ENCODE peak calls at places on chromosomes 7 and 10, in nine cellular contexts. H, F, V, T, E, O, B, A and D are unnamed samples.

GRCh38 chr10:52486840-52487611 is 172.9 kb downstream of the DKK1 start:
- DNase-seq in E (no peak), V (no peak), B (no peak), H (no peak), T (peak), A (no peak), F (no peak), O (no peak), D (peak)

GRCh38 chr7:77759294-77759889 is 38.8 kb downstream of the TMEM60 start:
- DNase-seq in T (peak), E (no peak), A (peak), H (no peak), F (no peak), B (peak), V (no peak), O (peak), D (peak)

GRCh38 chr10:12010353-12010752 is 32.3 kb downstream of the UPF2 start:
- DNase-seq in B (no peak), V (no peak), A (no peak), F (no peak), H (no peak), E (no peak), O (no peak), T (no peak), D (no peak)

GRCh38 chr10:114392112-114392835 is 12.0 kb downstream of the AFAP1L2 start:
- DNase-seq in H (peak), E (no peak), B (no peak), A (no peak), T (no peak), F (no peak), O (no peak), V (no peak), D (no peak)

GRCh38 chr10:133216776-133217175 is 13.2 kb upstream of the UTF1 start:
- DNase-seq in H (no peak), E (no peak), F (no peak), V (no peak), O (no peak), B (no peak), T (no peak), A (no peak), D (no peak)

GRCh38 chr10:12445701-12446334 is 96.5 kb downstream of the CAMK1D start:
- DNase-seq in V (no peak), T (no peak), O (no peak), H (no peak), A (peak), F (no peak), B (no peak), E (no peak), D (no peak)

GRCh38 chr7:50721661-50722259 is 60.9 kb downstream of the GRB10 start:
- DNase-seq in F (no peak), H (no peak), V (no peak), A (no peak), B (no peak), O (no peak), E (no peak), T (no peak), D (no peak)

GRCh38 chr7:1246170-1246870 is 13.6 kb downstream of the UNCX start:
- DNase-seq in T (no peak), A (no peak), E (no peak), O (no peak), H (no peak), F (no peak), V (no peak), B (no peak), D (no peak)

GRCh38 chr10:121566755-121567154 is 31.5 kb downstream of the FGFR2 start:
- DNase-seq in O (no peak), V (no peak), T (no peak), H (no peak), A (no peak), B (no peak), E (no peak), F (no peak), D (no peak)

GRCh38 chr7:34928052-34928451 is 109.2 kb downstream of the DPY19L1 start:
- DNase-seq in H (no peak), E (no peak), O (no peak), A (peak), T (no peak), V (no peak), F (no peak), B (peak), D (peak)

GRCh38 chr7:77306231-77307067 is 106.8 kb upstream of the FGL2 start:
- DNase-seq in E (no peak), V (no peak), H (no peak), A (no peak), T (no peak), B (no peak), O (no peak), F (no peak), D (no peak)

GRCh38 chr10:44051584-44052385 is 333.1 kb downstream of the CXCL12 start:
- DNase-seq in E (no peak), A (no peak), T (peak), O (no peak), F (no peak), H (no peak), B (peak), V (peak), D (peak)

GRCh38 chr7:28615091-28615490 is 202.8 kb downstream of the CREB5 start:
- DNase-seq in E (no peak), B (no peak), O (no peak), V (no peak), T (no peak), F (no peak), H (no peak), A (no peak), D (no peak)

GRCh38 chr7:114156178-114156577 is 237.4 kb upstream of the PPP1R3A start:
- DNase-seq in F (no peak), A (no peak), T (no peak), H (no peak), E (no peak), B (no peak), O (no peak), V (no peak), D (no peak)

GRCh38 chr7:100425347-100425746 is 3.2 kb downstream of the ZCWPW1 start:
- DNase-seq in B (no peak), F (no peak), V (no peak), T (no peak), E (no peak), A (no peak), O (no peak), H (no peak), D (no peak)

GRCh38 chr7:45697576-45698136 is 123.5 kb downstream of the ADCY1 start:
- DNase-seq in A (no peak), H (no peak), B (no peak), T (peak), F (no peak), O (no peak), E (no peak), V (peak), D (peak)

GRCh38 chr10:133114251-133114650 is 26.5 kb downstream of the ADGRA1 start:
- DNase-seq in A (no peak), H (no peak), O (no peak), F (no peak), B (no peak), V (no peak), T (no peak), E (no peak), D (no peak)

GRCh38 chr10:125073996-125074395 is 86.4 kb downstream of the CTBP2 start:
- DNase-seq in B (no peak), V (no peak), T (no peak), H (no peak), E (no peak), O (no peak), A (no peak), F (no peak), D (no peak)

GRCh38 chr7:24395512-24395911 is 111.5 kb downstream of the NPY start:
- DNase-seq in F (no peak), T (no peak), V (no peak), H (no peak), E (no peak), A (no peak), B (no peak), O (no peak), D (no peak)

GRCh38 chr10:97582169-97582568 is 2.0 kb upstream of the HOGA1 start:
- DNase-seq in H (peak), A (no peak), E (no peak), T (no peak), V (no peak), B (no peak), O (no peak), F (no peak), D (no peak)

GRCh38 chr10:71216751-71217265 is 4.4 kb downstream of the UNC5B start:
- DNase-seq in A (no peak), O (no peak), B (no peak), H (no peak), E (peak), T (no peak), F (no peak), V (no peak), D (no peak)

GRCh38 chr10:43942096-43942885 is 293.6 kb upstream of the ZNF32 start:
- DNase-seq in O (no peak), V (peak), F (no peak), A (no peak), E (no peak), H (no peak), T (no peak), B (no peak), D (no peak)

GRCh38 chr7:85023066-85023687 is 163.7 kb downstream of the SEMA3D start:
- DNase-seq in F (no peak), O (no peak), A (peak), E (no peak), B (peak), H (no peak), V (no peak), T (peak), D (no peak)

GRCh38 chr10:89213191-89213808 is 6.2 kb upstream of the CH25H start:
- DNase-seq in T (peak), O (no peak), F (no peak), A (no peak), B (no peak), V (no peak), H (no peak), E (no peak), D (peak)

GRCh38 chr7:42142089-42142488 is 94.9 kb downstream of the GLI3 start:
- DNase-seq in V (peak), A (no peak), O (no peak), E (no peak), T (no peak), H (no peak), F (no peak), B (no peak), D (no peak)

GRCh38 chr10:124912487-124912886 is 29.4 kb upstream of the ZRANB1 start:
- DNase-seq in F (no peak), H (no peak), T (peak), A (no peak), O (no peak), B (no peak), E (peak), V (no peak), D (no peak)

GRCh38 chr7:2978403-2978802 is 65.3 kb downstream of the CARD11 start:
- DNase-seq in T (no peak), F (no peak), H (no peak), A (peak), E (no peak), B (peak), V (no peak), O (peak), D (no peak)

GRCh38 chr10:43226851-43227845 is 39.7 kb downstream of the RASGEF1A start:
- DNase-seq in F (peak), V (no peak), B (peak), H (peak), A (no peak), T (no peak), E (peak), O (no peak), D (no peak)

GRCh38 chr10:110775406-110775805 is 96.3 kb upstream of the PDCD4 start:
- DNase-seq in T (no peak), H (no peak), E (no peak), F (no peak), B (no peak), V (no peak), O (no peak), A (no peak), D (no peak)

GRCh38 chr7:74093671-74094223 is 10.1 kb downstream of the LIMK1 start:
- DNase-seq in T (no peak), O (no peak), H (peak), E (no peak), V (no peak), A (no peak), F (no peak), B (no peak), D (no peak)

GRCh38 chr7:74097937-74098614 is 14.5 kb downstream of the LIMK1 start:
- DNase-seq in H (peak), F (no peak), O (no peak), B (peak), V (no peak), A (no peak), E (no peak), T (peak), D (peak)

GRCh38 chr7:74092964-74093339 is 9.3 kb downstream of the LIMK1 start:
- DNase-seq in O (peak), F (peak), H (peak), V (no peak), E (no peak), A (no peak), T (peak), B (peak), D (no peak)

GRCh38 chr7:74092321-74092963 is 8.8 kb downstream of the LIMK1 start:
- DNase-seq in V (no peak), A (no peak), F (no peak), B (peak), H (peak), E (no peak), T (no peak), O (no peak), D (no peak)

GRCh38 chr7:74094224-74095095 is 10.9 kb downstream of the LIMK1 start:
- DNase-seq in H (peak), T (peak), F (peak), O (peak), A (peak), E (peak), B (peak), V (no peak), D (peak)
- TF ChIP-seq POLR2A in H (no peak), T (no peak), F (no peak), O (peak), A (no peak), E (no peak), B (no peak), V (peak), D (peak)

GRCh38 chr7:4725014-4725951 is 43.2 kb downstream of the FOXK1 start:
- DNase-seq in H (peak), A (peak), E (peak), T (peak), B (peak), O (peak), V (no peak), F (peak), D (peak)
- TF ChIP-seq POLR2A in H (no peak), A (peak), E (peak), T (peak), B (peak), O (no peak), V (no peak), F (peak), D (peak)

GRCh38 chr10:30553625-30554442 is 75.7 kb downstream of the LYZL2 start:
- DNase-seq in H (peak), V (no peak), A (peak), B (peak), T (peak), E (peak), O (no peak), F (peak), D (no peak)
- TF ChIP-seq POLR2A in H (no peak), V (peak), A (peak), B (no peak), T (no peak), E (no peak), O (no peak), F (peak), D (no peak)

GRCh38 chr10:79068562-79069324 is at the start of gene ZMIZ1:
- DNase-seq in B (peak), A (peak), F (peak), H (peak), O (peak), T (peak), E (peak), V (no peak), D (peak)
- TF ChIP-seq POLR2A in B (peak), A (peak), F (peak), H (no peak), O (no peak), T (peak), E (no peak), V (peak), D (peak)

DNA sequence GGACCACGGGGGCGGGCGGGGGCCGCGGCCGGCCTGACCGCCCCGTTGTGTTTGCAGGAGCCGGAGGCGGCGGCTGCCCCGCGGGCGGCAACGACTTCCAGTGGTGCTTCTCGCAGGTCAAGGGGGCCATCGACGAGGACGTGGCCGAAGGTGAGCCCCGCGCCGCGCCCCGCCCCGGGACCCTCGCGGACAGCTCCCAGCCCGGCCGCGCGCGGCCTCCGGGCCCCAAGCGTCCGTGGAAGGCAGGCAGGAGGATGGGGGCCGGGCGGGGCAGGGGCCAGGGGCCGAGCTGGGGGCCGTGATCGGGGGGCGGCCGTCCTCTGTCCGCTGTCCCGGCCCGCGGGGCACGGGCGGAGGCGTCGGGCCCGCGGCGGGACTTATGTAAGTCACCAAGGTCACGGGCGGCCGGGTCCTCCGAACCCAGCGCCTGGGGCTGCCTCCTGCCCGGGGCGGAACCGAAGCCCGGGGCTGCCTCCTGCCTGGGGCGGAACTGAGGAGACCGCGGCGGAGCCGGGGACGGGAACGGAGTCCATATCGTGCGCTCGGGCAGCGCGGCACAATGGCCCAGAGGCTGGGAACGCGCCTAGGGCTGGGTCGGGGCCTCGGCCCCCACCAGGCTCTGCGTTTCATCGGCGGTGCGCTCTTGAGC is 497 bp downstream of the PPP2R2D start:
- DNase-seq in E (no peak), V (no peak), T (peak), O (peak), A (no peak), F (peak), H (peak), B (peak), D (no peak)
- TF ChIP-seq POLR2A in E (no peak), V (no peak), T (no peak), O (no peak), A (no peak), F (no peak), H (no peak), B (no peak), D (no peak)